ENCODE peak calls at places on chromosomes 11 and 22, in eight cellular contexts. U, S, C, N, X, G, B and H are unnamed samples.

GRCh38 chr22:21646608-21647590 is 4.8 kb downstream of the SDF2L1 start:
- DNase-seq in U (peak; percentile 69), S (no peak), C (peak; percentile 75), N (peak; percentile 80), X (peak; percentile 56), G (peak; percentile 72), B (peak; percentile 84), H (peak; percentile 63)

GRCh38 chr22:17792854-17793434 is 18.7 kb upstream of the BID start:
- DNase-seq in U (no peak), S (no peak), C (no peak), N (no peak), X (no peak), G (no peak), B (no peak), H (no peak)

GRCh38 chr11:129418039-129418438 is 42.4 kb downstream of the BARX2 start:
- DNase-seq in U (no peak), S (no peak), C (no peak), N (no peak), X (no peak), G (no peak), B (no peak), H (no peak)

GRCh38 chr11:114087028-114087427 is 27.5 kb downstream of the ZBTB16 start:
- DNase-seq in U (no peak), S (no peak), C (no peak), N (no peak), X (no peak), G (no peak), B (no peak), H (no peak)

GRCh38 chr11:16891170-16891569 is 123.0 kb downstream of the PLEKHA7 start:
- DNase-seq in U (no peak), S (no peak), C (no peak), N (no peak), X (no peak), G (no peak), B (no peak), H (no peak)

GRCh38 chr22:24583972-24584790 is 8.7 kb downstream of the LRRC75B start:
- DNase-seq in U (no peak), S (no peak), C (no peak), N (no peak), X (no peak), G (no peak), B (no peak), H (no peak)

GRCh38 chr11:17298302-17298701 is 21.8 kb downstream of the NUCB2 start:
- DNase-seq in U (no peak), S (no peak), C (no peak), N (no peak), X (no peak), G (no peak), B (no peak), H (no peak)

GRCh38 chr11:64247729-64248531 is 1.2 kb upstream of the PPP1R14B start:
- DNase-seq in U (no peak), S (no peak), C (no peak), N (no peak), X (no peak), G (no peak), B (no peak), H (no peak)

GRCh38 chr11:130872102-130872501 is 44.2 kb downstream of the SNX19 start:
- DNase-seq in U (no peak), S (no peak), C (no peak), N (no peak), X (no peak), G (no peak), B (no peak), H (no peak)

DNA sequence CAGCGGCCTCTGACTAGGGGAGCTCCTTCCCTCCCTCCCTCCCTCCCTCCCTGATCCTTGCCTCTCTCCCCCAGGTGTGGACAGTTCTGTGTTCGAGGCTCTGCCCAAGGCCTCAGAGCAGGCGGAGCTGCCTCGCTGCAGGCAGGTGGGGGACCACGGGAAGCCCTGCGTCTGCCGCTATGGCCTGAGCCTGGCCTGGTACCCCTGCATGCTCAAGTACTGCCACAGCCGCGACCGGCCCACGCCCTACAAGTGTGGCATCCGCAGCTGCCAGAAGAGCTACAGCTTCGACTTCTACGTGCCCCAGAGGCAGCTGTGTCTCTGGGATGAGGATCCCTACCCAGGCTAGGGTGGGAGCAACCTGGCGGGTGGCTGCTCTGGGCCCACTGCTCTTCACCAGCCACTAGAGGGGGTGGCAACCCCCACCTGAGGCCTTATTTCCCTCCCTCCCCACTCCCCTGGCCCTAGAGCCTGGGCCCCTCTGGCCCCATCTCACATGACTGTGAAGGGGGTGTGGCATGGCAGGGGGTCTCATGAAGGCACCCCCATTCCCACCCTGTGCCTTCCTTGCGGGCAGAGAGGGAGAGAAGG is 11.1 kb upstream of the POU2F3 start:
- DNase-seq in U (no peak), S (no peak), C (no peak), N (no peak), X (no peak), G (no peak), B (no peak), H (no peak)
- TF ChIP-seq CTCF in U (no peak), S (peak; percentile 30), C (peak; percentile 32), N (no peak), X (peak; percentile 18), G (no peak), B (no peak), H (peak; percentile 10)

GRCh38 chr11:78651136-78651775 is 76.6 kb upstream of the NARS2 start:
- DNase-seq in U (no peak), S (no peak), C (no peak), N (no peak), X (no peak), G (no peak), B (no peak), H (no peak)
- TF ChIP-seq CTCF in U (no peak), S (no peak), C (no peak), N (no peak), X (no peak), G (no peak), B (no peak), H (no peak)

DNA sequence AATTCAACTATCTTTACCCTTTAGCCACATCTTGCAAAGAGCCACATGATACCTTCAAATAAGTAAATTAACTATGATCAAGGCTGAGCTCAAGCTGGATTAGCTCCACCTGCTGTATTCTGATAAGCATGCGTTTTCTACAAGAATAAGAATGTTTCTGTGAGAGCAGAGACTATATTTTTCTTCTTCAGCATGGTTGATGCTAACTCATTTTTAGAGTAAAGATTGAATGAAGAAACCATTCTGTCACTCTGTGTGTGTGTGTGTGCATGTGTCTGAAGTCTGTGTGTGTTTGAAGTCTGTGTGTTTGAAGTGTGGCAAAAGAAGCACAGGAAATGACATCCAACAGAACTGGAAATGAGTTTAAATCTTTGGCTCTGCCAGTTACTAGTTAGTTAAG is 12.0 kb upstream of the LAYN start:
- DNase-seq in U (no peak), S (no peak), C (no peak), N (no peak), X (no peak), G (no peak), B (no peak), H (no peak)
- TF ChIP-seq CTCF in U (no peak), S (no peak), C (no peak), N (no peak), X (peak; percentile 35), G (no peak), B (no peak), H (no peak)

DNA sequence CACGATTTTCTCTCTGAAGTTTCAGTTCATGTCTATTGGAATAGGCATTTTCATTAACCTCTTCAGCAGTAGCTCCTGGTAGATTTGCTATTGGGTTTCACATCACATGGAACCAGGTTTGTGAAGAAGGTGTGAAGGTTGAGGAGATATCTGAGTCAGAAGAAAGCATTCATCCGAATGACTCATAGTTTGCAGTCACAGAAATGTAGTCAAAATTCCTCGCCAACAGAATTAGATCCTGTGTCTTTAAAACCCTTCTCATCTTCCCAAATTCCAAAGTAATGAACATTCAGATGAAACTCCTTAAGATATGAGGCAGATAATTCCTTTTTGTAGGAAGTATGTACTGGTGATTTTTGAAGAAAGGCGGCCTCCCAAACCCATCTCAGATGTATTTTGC is 125.0 kb upstream of the LARGE1 start:
- DNase-seq in U (no peak), S (no peak), C (no peak), N (no peak), X (no peak), G (no peak), B (no peak), H (no peak)
- TF ChIP-seq CTCF in U (no peak), S (no peak), C (no peak), N (no peak), X (no peak), G (no peak), B (no peak), H (no peak)

GRCh38 chr11:11618973-11619435 is 2.8 kb downstream of the GALNT18 start:
- DNase-seq in U (no peak), S (no peak), C (peak; percentile 26), N (no peak), X (no peak), G (peak; percentile 58), B (no peak), H (no peak)
- TF ChIP-seq CTCF in U (no peak), S (no peak), C (no peak), N (no peak), X (no peak), G (peak; percentile 44), B (no peak), H (no peak)

DNA sequence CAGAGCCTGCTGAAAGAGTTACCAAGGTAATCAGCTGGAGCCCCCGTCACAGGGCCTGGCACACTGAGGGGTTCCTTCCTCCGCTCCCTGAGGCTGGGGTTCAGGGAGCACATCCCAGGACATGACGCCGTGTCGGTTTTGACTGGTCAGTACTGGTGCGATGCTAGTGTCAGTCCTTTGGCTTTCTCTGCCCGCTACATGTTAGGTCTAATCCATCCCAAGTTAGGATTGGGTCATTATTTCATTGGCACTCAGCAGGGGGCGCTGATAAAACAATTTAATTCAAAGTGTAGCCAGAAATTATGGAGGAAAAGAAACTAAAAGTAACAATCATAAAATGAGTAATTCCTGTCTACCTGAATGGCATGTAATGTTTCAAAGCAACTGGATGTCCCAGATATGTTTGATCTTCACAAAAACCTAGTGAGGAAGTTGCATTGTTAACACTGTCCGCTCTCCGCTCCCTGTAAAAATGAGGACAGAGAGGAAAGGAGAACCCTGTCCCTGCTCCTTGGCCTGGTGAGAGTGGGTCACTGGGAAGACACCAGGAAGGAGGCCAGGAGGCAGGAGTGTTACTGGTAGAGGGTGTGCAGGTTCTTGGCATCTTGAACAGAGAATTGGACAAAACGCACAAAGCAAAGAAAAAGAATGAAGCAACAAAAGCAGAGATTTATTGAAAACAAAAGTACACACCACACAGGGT is 27.1 kb downstream of the TSKU start:
- DNase-seq in U (no peak), S (peak; percentile 54), C (peak; percentile 47), N (no peak), X (no peak), G (no peak), B (peak; percentile 25), H (no peak)
- TF ChIP-seq CTCF in U (no peak), S (peak; percentile 65), C (peak; percentile 57), N (peak; percentile 18), X (peak; percentile 62), G (peak; percentile 72), B (peak; percentile 64), H (peak; percentile 67)

GRCh38 chr11:92738281-92738680 is 231.2 kb upstream of the MTNR1B start:
- DNase-seq in U (no peak), S (no peak), C (no peak), N (no peak), X (no peak), G (no peak), B (no peak), H (no peak)

GRCh38 chr11:92740251-92740650 is 229.2 kb upstream of the MTNR1B start:
- DNase-seq in U (no peak), S (no peak), C (no peak), N (no peak), X (no peak), G (no peak), B (no peak), H (no peak)

GRCh38 chr11:92739020-92739419 is 230.4 kb upstream of the MTNR1B start:
- DNase-seq in U (no peak), S (no peak), C (no peak), N (no peak), X (no peak), G (no peak), B (no peak), H (no peak)

GRCh38 chr11:92735039-92735438 is 234.4 kb upstream of the MTNR1B start:
- DNase-seq in U (no peak), S (no peak), C (no peak), N (no peak), X (no peak), G (no peak), B (no peak), H (no peak)
- TF ChIP-seq CTCF in U (no peak), S (peak; percentile 63), C (peak; percentile 53), N (no peak), X (peak; percentile 9), G (no peak), B (peak; percentile 16), H (no peak)